ENCODE peak calls at places on chromosomes 4 and X, in nine cellular contexts. F is CD4-positive, alpha-beta T cell; I is neuronal stem cell; X is lung; N is lower lobe of right lung; R is aorta; T is tibial artery; D is uterus; M is CD8-positive, alpha-beta T cell. K is an unnamed sample.

GRCh38 chr4:10403633-10404445 is 53.4 kb downstream of the ZNF518B start:
- DNase-seq in D (no peak), I (peak; percentile 17), F (no peak), R (no peak), T (no peak), X (no peak), N (no peak), M (no peak), K (no peak)

GRCh38 chr4:143178923-143179322 is 5.8 kb upstream of the USP38 start:
- DNase-seq in T (no peak), R (no peak), N (no peak), I (no peak), D (no peak), F (no peak), X (no peak), M (no peak), K (no peak)

GRCh38 chr4:36292551-36293188 is 11.3 kb downstream of the DTHD1 start:
- DNase-seq in M (no peak), I (no peak), N (no peak), R (no peak), F (no peak), X (no peak), D (no peak), T (no peak), K (no peak)

GRCh38 chrX:53882331-53882730 is 161.9 kb downstream of the PHF8 start:
- DNase-seq in R (no peak), T (no peak), M (no peak), X (no peak), F (no peak), D (no peak), N (no peak), I (no peak), K (no peak)

GRCh38 chrX:39477438-39478120 is 620.2 kb downstream of the BCOR start:
- DNase-seq in N (peak; percentile 57), F (no peak), I (no peak), D (peak; percentile 34), R (peak; percentile 59), T (no peak), X (no peak), M (peak; percentile 13), K (no peak)

GRCh38 chrX:70960728-70961127 is 29.8 kb upstream of the SLC7A3 start:
- DNase-seq in X (no peak), I (no peak), N (no peak), T (no peak), R (no peak), D (no peak), M (no peak), F (no peak), K (no peak)

GRCh38 chrX:69379412-69379811 is 124.7 kb upstream of the NALF2 start:
- DNase-seq in T (no peak), F (no peak), M (no peak), N (no peak), I (no peak), R (no peak), X (no peak), D (no peak), K (no peak)

GRCh38 chr4:7960790-7961655 is 21.4 kb upstream of the AFAP1 start:
- DNase-seq in D (peak; percentile 94), X (no peak), T (no peak), N (no peak), M (no peak), R (peak; percentile 79), F (no peak), I (no peak), K (no peak)

GRCh38 chr4:87188063-87188462 is 32.4 kb downstream of the KLHL8 start:
- DNase-seq in X (no peak), R (no peak), F (no peak), I (no peak), N (no peak), T (no peak), M (no peak), D (no peak), K (no peak)

GRCh38 chrX:54930291-54931049 is 9.8 kb downstream of the TRO start:
- DNase-seq in F (no peak), X (no peak), R (no peak), N (no peak), T (no peak), I (no peak), D (no peak), M (no peak), K (no peak)

GRCh38 chrX:122046226-122046625 is 998.8 kb downstream of the GLUD2 start:
- DNase-seq in X (no peak), T (no peak), F (no peak), N (no peak), I (no peak), R (peak; percentile 22), M (no peak), D (no peak), K (no peak)

GRCh38 chr4:152115121-152115520 is 354.3 kb upstream of the GATB start:
- DNase-seq in M (no peak), I (no peak), R (no peak), N (no peak), T (no peak), X (no peak), F (no peak), D (no peak), K (no peak)

GRCh38 chr4:152117054-152117453 is 356.2 kb upstream of the GATB start:
- DNase-seq in X (no peak), T (no peak), M (no peak), N (no peak), D (no peak), F (no peak), R (no peak), I (no peak), K (no peak)

GRCh38 chr4:152117501-152117900 is 356.7 kb upstream of the GATB start:
- DNase-seq in R (no peak), T (no peak), N (no peak), X (no peak), I (no peak), M (no peak), F (no peak), D (no peak), K (no peak)

GRCh38 chr4:152114562-152114961 is 353.8 kb upstream of the GATB start:
- DNase-seq in T (no peak), R (no peak), M (no peak), I (no peak), F (no peak), N (no peak), D (no peak), X (no peak), K (no peak)

DNA sequence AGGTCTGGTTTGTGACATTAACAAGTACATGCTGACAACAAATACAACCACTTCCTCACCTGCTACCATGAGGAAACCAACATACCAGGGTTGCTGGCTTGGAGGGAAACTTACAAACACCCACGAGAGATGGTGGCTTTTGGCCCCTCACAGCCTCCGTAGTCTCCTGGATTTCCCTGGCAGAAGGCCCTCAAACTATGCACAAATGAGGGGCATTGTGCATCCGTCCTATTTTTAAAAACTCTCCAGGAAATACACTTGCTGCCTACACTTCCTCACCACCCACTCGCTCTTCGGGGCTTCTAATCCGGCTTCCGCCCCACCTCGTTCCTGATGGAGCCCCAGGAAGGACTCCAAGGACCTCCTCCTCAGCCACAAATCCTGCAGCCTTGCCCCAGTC is 355.0 kb upstream of the GATB start:
- DNase-seq in X (no peak), F (no peak), M (peak; percentile 46), I (no peak), R (no peak), D (no peak), N (no peak), T (no peak), K (no peak)
- H3K27ac ChIP-seq in X (peak overlapping the region; percentile 1), F (peak overlapping the region; percentile 62), M (peak overlapping the region; percentile 25), I (no peak overlapping the region), R (no peak overlapping the region), D (no peak overlapping the region), N (no peak overlapping the region), T (no peak overlapping the region), K (no peak overlapping the region)

GRCh38 chr4:145298885-145299284 is 118.5 kb upstream of the OTUD4 start:
- DNase-seq in D (no peak), R (no peak), F (no peak), M (no peak), X (no peak), I (no peak), N (no peak), T (no peak), K (no peak)

GRCh38 chr4:145301386-145302080 is 121.1 kb upstream of the OTUD4 start:
- DNase-seq in I (no peak), N (no peak), M (no peak), T (no peak), X (no peak), F (no peak), D (no peak), R (no peak), K (no peak)

GRCh38 chr4:145297556-145297955 is 117.2 kb upstream of the OTUD4 start:
- DNase-seq in R (no peak), N (no peak), X (no peak), M (no peak), D (no peak), F (no peak), I (no peak), T (no peak), K (no peak)

GRCh38 chr4:145302725-145303124 is 122.3 kb upstream of the OTUD4 start:
- DNase-seq in D (no peak), T (no peak), N (no peak), X (no peak), F (no peak), I (no peak), R (no peak), M (no peak), K (no peak)

GRCh38 chr4:145299380-145300076 is 119.1 kb upstream of the OTUD4 start:
- DNase-seq in I (no peak), D (no peak), N (no peak), R (no peak), T (no peak), F (no peak), M (peak; percentile 1), X (no peak), K (no peak)
- H3K27ac ChIP-seq in I (no peak overlapping the region), D (no peak overlapping the region), N (no peak overlapping the region), R (no peak overlapping the region), T (no peak overlapping the region), F (no peak overlapping the region), M (no peak overlapping the region), X (no peak overlapping the region), K (no peak overlapping the region)

DNA sequence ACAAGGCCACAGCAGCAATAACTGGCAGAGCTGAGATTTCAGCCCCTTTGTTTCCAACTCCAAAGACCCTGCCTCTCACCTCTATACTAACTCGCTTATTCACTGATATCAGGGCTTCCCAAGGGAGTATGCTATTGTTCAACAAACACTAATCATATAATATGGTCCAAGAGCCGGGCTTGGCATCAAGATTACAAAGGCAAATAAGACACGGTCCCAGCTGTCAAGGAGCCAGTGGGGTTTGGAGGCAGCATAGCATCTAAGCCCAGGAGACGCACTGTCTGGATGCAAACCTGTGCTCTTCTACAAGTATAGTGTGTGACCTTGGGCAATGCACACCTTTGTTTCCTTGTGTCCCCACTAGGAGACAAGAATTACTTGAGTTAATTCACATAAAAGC is 28.7 kb downstream of the PAPSS1 start:
- DNase-seq in I (no peak), D (no peak), N (no peak), T (no peak), F (no peak), R (no peak), M (no peak), X (no peak), K (no peak)
- H3K27ac ChIP-seq in I (no peak overlapping the region), D (no peak overlapping the region), N (no peak overlapping the region), T (no peak overlapping the region), F (no peak overlapping the region), R (no peak overlapping the region), M (no peak overlapping the region), X (no peak overlapping the region), K (no peak overlapping the region)

DNA sequence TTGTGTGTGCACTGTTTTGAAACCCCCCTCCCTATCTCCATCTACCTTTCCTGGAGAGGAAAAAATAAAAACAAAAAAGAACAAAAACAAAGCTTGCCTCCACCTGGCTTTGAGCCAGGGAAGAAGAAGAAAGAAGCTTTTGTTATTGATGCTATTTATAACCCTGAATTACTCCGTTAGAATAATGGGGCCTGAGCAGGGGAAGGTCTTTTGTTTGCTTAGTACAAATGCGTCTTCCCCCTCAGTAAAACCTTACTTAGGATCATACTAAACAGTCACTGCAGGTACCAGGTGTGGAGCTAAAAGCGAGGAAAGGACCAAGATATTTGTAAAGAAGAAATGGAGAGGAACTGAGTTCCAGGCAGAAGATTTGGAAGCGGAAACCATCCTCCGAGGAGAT is 352.1 kb downstream of the KCNIP4 start:
- DNase-seq in X (no peak), M (no peak), N (no peak), I (no peak), R (no peak), D (no peak), F (no peak), T (no peak), K (no peak)
- H3K27ac ChIP-seq in X (no peak overlapping the region), M (no peak overlapping the region), N (no peak overlapping the region), I (no peak overlapping the region), R (no peak overlapping the region), D (no peak overlapping the region), F (no peak overlapping the region), T (no peak overlapping the region), K (peak overlapping the region; percentile 69)

K was measured in substantia nigra.